ENCODE peak calls at places on chromosomes 12 and 14, in six cellular contexts. D is activated effector memory CD4-positive, alpha-beta T cell treated with anti-CD3 and anti-CD28 coated beads, Interleukin-2, amount 50 U/mL, for 16 hours; F is mucosa of descending colon; G is foreskin fibroblast; B is stimulated activated CD8-positive, alpha-beta memory T cell treated with anti-CD3 and anti-CD28 coated beads, Interleukin-4, amount 100 ng/mL, for 1 hour; T is A549. U is an unnamed sample.

GRCh38 chr12:49105504-49106120 is 5.0 kb downstream of the LMBR1L start:
- DNase-seq in D (no peak), F (no peak), G (no peak), B (no peak), T (no peak), U (peak)

GRCh38 chr12:30953946-30954766 is 27.6 kb downstream of the TSPAN11 start:
- DNase-seq in D (no peak), F (no peak), G (no peak), B (no peak), T (no peak), U (no peak)

GRCh38 chr12:19744760-19745218 is 305.5 kb downstream of the AEBP2 start:
- DNase-seq in D (no peak), F (no peak), G (peak), B (no peak), T (peak), U (no peak)

GRCh38 chr12:50589650-50590435 is 85.1 kb downstream of the DIP2B start:
- DNase-seq in D (peak), F (no peak), G (peak), B (no peak), T (no peak), U (no peak)

GRCh38 chr14:38505221-38506095 is 249.6 kb upstream of the CLEC14A start:
- DNase-seq in D (no peak), F (no peak), G (peak), B (no peak), T (no peak), U (no peak)

GRCh38 chr12:96343347-96343954 is 56.8 kb downstream of the CDK17 start:
- DNase-seq in D (no peak), F (no peak), G (no peak), B (no peak), T (no peak), U (peak)

GRCh38 chr12:58500399-58500798 is 419.9 kb downstream of the LRIG3 start:
- DNase-seq in D (no peak), F (no peak), G (no peak), B (no peak), T (no peak), U (no peak)

GRCh38 chr12:4041191-4041885 is 168.1 kb upstream of the PARP11 start:
- DNase-seq in D (no peak), F (peak), G (no peak), B (no peak), T (no peak), U (no peak)

GRCh38 chr12:12896261-12896660 is 4.9 kb downstream of the GPRC5A start:
- DNase-seq in D (no peak), F (no peak), G (peak), B (no peak), T (peak), U (no peak)